ENCODE peak calls at places on chromosome 20, in six cellular contexts. C is H1, T is GM12878, M is K562, J is GM12891, S is HepG2. O is an unnamed sample.

GRCh38 chr20:32024683-32025295 is 14.6 kb downstream of the CCM2L start:
- DNase-seq in C (no peak), T (no peak), M (no peak), J (no peak), S (no peak), O (no peak)

GRCh38 chr20:57061058-57061900 is 205.2 kb downstream of the BMP7 start:
- DNase-seq in C (peak; percentile 75), T (no peak), M (peak; percentile 17), J (no peak), S (no peak), O (no peak)

GRCh38 chr20:30376767-30377658 is 880.5 kb upstream of the DEFB115 start:
- DNase-seq in C (peak; percentile 70), T (peak; percentile 28), M (peak; percentile 82), J (peak; percentile 8), S (peak; percentile 87), O (peak; percentile 2)

GRCh38 chr20:2753456-2754040 is 46.9 kb downstream of the CPXM1 start:
- DNase-seq in C (no peak), T (no peak), M (no peak), J (no peak), S (no peak), O (no peak)

GRCh38 chr20:22414354-22414753 is 170.0 kb downstream of the FOXA2 start:
- DNase-seq in C (no peak), T (no peak), M (peak; percentile 12), J (no peak), S (peak; percentile 50), O (no peak)

GRCh38 chr20:21498646-21499045 is 15.2 kb downstream of the NKX2-2 start:
- DNase-seq in C (no peak), T (no peak), M (no peak), J (no peak), S (no peak), O (no peak)

GRCh38 chr20:61923371-61924166 is 142.1 kb downstream of the TAF4 start:
- DNase-seq in C (peak; percentile 39), T (no peak), M (no peak), J (no peak), S (no peak), O (no peak)

GRCh38 chr20:41436679-41437078 is 70.1 kb upstream of the EMILIN3 start:
- DNase-seq in C (no peak), T (no peak), M (no peak), J (no peak), S (no peak), O (no peak)

GRCh38 chr20:23841693-23842092 is 15.2 kb upstream of the CST2 start:
- DNase-seq in C (no peak), T (no peak), M (no peak), J (no peak), S (no peak), O (no peak)

GRCh38 chr20:31860431-31861345 is 9.6 kb downstream of the DUSP15 start:
- DNase-seq in C (peak; percentile 71), T (no peak), M (peak; percentile 37), J (no peak), S (no peak), O (no peak)

GRCh38 chr20:3677733-3678132 is 4.1 kb downstream of the ADAM33 start:
- DNase-seq in C (no peak), T (no peak), M (no peak), J (no peak), S (no peak), O (no peak)

GRCh38 chr20:46282669-46283068 is 25.6 kb downstream of the CDH22 start:
- DNase-seq in C (no peak), T (no peak), M (no peak), J (no peak), S (no peak), O (no peak)

GRCh38 chr20:33030569-33030968 is 879 bp upstream of the BPIFB6 start:
- DNase-seq in C (no peak), T (no peak), M (no peak), J (no peak), S (no peak), O (no peak)

GRCh38 chr20:33648396-33649004 is 13.6 kb upstream of the C20orf144 start:
- DNase-seq in C (no peak), T (no peak), M (no peak), J (no peak), S (no peak), O (no peak)

GRCh38 chr20:1813101-1813529 is 82.1 kb upstream of the SIRPA start:
- DNase-seq in C (no peak), T (no peak), M (no peak), J (no peak), S (peak; percentile 78), O (no peak)

GRCh38 chr20:41203660-41204059 is 66.3 kb downstream of the PLCG1 start:
- DNase-seq in C (no peak), T (no peak), M (no peak), J (no peak), S (no peak), O (no peak)

GRCh38 chr20:45765307-45765910 is 26.3 kb downstream of the WFDC3 start:
- DNase-seq in C (no peak), T (no peak), M (no peak), J (no peak), S (no peak), O (no peak)

GRCh38 chr20:39070484-39071231 is 108.5 kb downstream of the DHX35 start:
- DNase-seq in C (no peak), T (no peak), M (no peak), J (no peak), S (peak; percentile 71), O (no peak)

GRCh38 chr20:10671221-10671849 is 2.5 kb downstream of the JAG1 start:
- DNase-seq in C (peak; percentile 69), T (peak; percentile 69), M (peak; percentile 24), J (peak; percentile 57), S (peak; percentile 93), O (peak; percentile 48)

GRCh38 chr20:58661298-58662141 is 10.4 kb downstream of the STX16 start:
- DNase-seq in C (peak; percentile 41), T (no peak), M (no peak), J (no peak), S (no peak), O (no peak)

GRCh38 chr20:46992640-46993035 is 98.0 kb downstream of the EYA2 start:
- DNase-seq in C (no peak), T (no peak), M (no peak), J (no peak), S (no peak), O (no peak)

GRCh38 chr20:20207291-20207690 is 155.0 kb downstream of the CFAP61 start:
- DNase-seq in C (no peak), T (no peak), M (no peak), J (no peak), S (no peak), O (no peak)

GRCh38 chr20:5569021-5569420 is 181.2 kb upstream of the SHLD1 start:
- DNase-seq in C (no peak), T (no peak), M (peak; percentile 18), J (no peak), S (peak; percentile 71), O (no peak)

GRCh38 chr20:56636701-56637100 is 7.6 kb downstream of the TFAP2C start:
- DNase-seq in C (no peak), T (no peak), M (no peak), J (no peak), S (no peak), O (no peak)

GRCh38 chr20:11646359-11646758 is 271.3 kb upstream of the BTBD3 start:
- DNase-seq in C (no peak), T (no peak), M (no peak), J (no peak), S (no peak), O (no peak)

GRCh38 chr20:46651091-46651962 is at the start of gene SLC13A3:
- DNase-seq in C (peak; percentile 74), T (no peak), M (no peak), J (no peak), S (peak; percentile 79), O (no peak)

GRCh38 chr20:4836473-4836872 is 114.8 kb downstream of the PRND start:
- DNase-seq in C (no peak), T (no peak), M (no peak), J (no peak), S (no peak), O (no peak)

GRCh38 chr20:35476288-35476687 is 20.9 kb downstream of the CEP250 start:
- DNase-seq in C (no peak), T (no peak), M (no peak), J (no peak), S (no peak), O (no peak)
- TF ChIP-seq POLR2A in C (no peak), T (no peak), M (no peak), J (no peak), S (no peak), O (no peak)

GRCh38 chr20:48080583-48080982 is 295.3 kb upstream of the SULF2 start:
- DNase-seq in C (no peak), T (no peak), M (no peak), J (no peak), S (no peak), O (no peak)
- TF ChIP-seq TAF1 in C (no peak), T (no peak), M (no peak), J (no peak), S (no peak), O (no peak)

DNA sequence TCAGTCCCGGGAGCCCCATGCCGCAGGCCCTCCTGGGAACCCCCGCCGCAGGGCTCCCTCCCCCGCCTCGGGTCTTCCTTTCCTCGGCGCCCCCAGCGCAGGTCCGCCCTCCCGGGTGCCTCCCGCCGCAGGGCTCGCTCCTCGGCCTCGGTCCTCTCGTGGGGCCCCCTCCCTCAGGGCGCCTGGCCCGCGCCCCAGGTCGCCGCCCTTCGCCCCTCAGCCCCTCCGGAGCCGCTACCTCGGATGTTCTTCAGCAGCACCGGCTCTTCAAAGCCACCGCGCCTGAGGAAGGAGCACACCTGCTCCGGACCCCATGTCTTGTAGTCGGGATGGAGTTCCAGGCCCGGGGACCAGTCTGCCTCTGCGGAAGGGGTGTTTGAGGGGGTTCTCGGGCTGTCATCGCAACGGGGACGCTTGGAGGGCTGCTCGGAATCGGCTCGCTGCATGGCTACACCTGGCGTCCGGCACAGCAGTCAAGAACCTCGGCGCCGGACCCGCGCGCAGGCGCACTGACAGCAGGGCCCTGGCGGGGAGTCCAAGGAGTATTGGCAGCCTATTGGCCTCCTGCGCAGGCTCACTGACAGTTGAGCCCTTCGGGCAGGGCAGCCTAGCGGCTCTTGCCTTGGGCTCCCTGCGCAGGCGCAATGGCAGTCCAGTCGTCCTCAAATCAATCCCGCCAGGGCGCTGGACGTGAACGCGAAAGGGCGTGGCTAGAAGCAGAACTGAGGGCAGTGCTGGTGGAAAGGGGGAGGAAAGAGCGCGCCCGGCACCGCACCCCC is at the start of gene SAMHD1:
- DNase-seq in C (peak; percentile 95), T (peak; percentile 96), M (peak; percentile 100), J (peak; percentile 99), S (peak; percentile 100), O (peak; percentile 99)
- TF ChIP-seq POLR2A in C (no peak), T (peak; percentile 75), M (peak; percentile 84), J (peak; percentile 52), S (peak; percentile 83), O (peak; percentile 73)

GRCh38 chr20:63706027-63706695 is 1.6 kb downstream of the ARFRP1 start:
- DNase-seq in C (no peak), T (no peak), M (peak; percentile 4), J (no peak), S (no peak), O (no peak)

GRCh38 chr20:63705232-63706026 is 2.3 kb downstream of the ARFRP1 start:
- DNase-seq in C (no peak), T (no peak), M (peak; percentile 5), J (no peak), S (no peak), O (no peak)

GRCh38 chr20:63708301-63709148 is 686 bp downstream of the ZGPAT start:
- DNase-seq in C (peak; percentile 52), T (no peak), M (peak; percentile 5), J (no peak), S (no peak), O (peak; percentile 39)

GRCh38 chr20:63707558-63708300 is at the start of the genes ARFRP1 and ZGPAT:
- DNase-seq in C (peak; percentile 93), T (no peak), M (peak; percentile 84), J (peak; percentile 91), S (peak; percentile 84), O (peak; percentile 90)

GRCh38 chr20:63706852-63707557 is 771 bp downstream of the ARFRP1 start:
- DNase-seq in C (peak; percentile 67), T (no peak), M (peak; percentile 53), J (peak; percentile 68), S (peak; percentile 77), O (peak; percentile 60)
- TF ChIP-seq TAF1 in C (no peak), T (no peak), M (peak; percentile 55), J (no peak), S (no peak), O (peak; percentile 13)

O was measured in GM12892.